ENCODE peak calls at places on chromosomes 3 and 15, in six cellular contexts. B is PC-9, A is cardiac muscle cell, O is tibial nerve, V is heart left ventricle, J is psoas muscle. C is an unnamed sample.

GRCh38 chr3:180199396-180199795 is 162.7 kb upstream of the PEX5L start:
- DNase-seq in O (no peak), J (no peak), B (no peak), A (no peak), V (no peak), C (no peak)

GRCh38 chr3:76212679-76213078 is 427.3 kb upstream of the ZNF717 start:
- DNase-seq in B (no peak), V (no peak), A (no peak), O (no peak), J (no peak), C (no peak)

GRCh38 chr15:63398456-63398855 is 16.8 kb upstream of the CA12 start:
- DNase-seq in A (no peak), B (no peak), V (no peak), J (no peak), O (no peak), C (no peak)

GRCh38 chr3:149657458-149657795 is 398 bp downstream of the WWTR1 start:
- DNase-seq in O (peak; percentile 72), J (peak; percentile 64), A (peak; percentile 82), V (peak; percentile 58), B (peak; percentile 61), C (peak; percentile 75)

GRCh38 chr3:15903164-15903563 is 105.4 kb upstream of the ANKRD28 start:
- DNase-seq in B (no peak), O (peak; percentile 79), A (no peak), J (peak; percentile 25), V (peak; percentile 18), C (peak; percentile 64)

GRCh38 chr15:64599226-64599625 is 138.8 kb downstream of the ZNF609 start:
- DNase-seq in J (no peak), A (no peak), O (no peak), V (no peak), B (no peak), C (no peak)

GRCh38 chr3:187319699-187320302 is 28.3 kb upstream of the MASP1 start:
- DNase-seq in A (peak; percentile 81), B (peak; percentile 64), O (peak; percentile 90), J (peak; percentile 50), V (peak; percentile 68), C (no peak)

GRCh38 chr3:148735597-148735996 is 37.9 kb downstream of the AGTR1 start:
- DNase-seq in A (no peak), O (no peak), B (no peak), J (no peak), V (no peak), C (no peak)

GRCh38 chr15:74123131-74123429 is 7.3 kb upstream of the ISLR2 start:
- DNase-seq in B (no peak), A (no peak), V (no peak), J (no peak), O (no peak), C (no peak)

GRCh38 chr3:193830791-193831191 is 237.8 kb downstream of the OPA1 start:
- DNase-seq in A (no peak), B (peak; percentile 82), V (no peak), O (no peak), J (no peak), C (peak; percentile 94)

GRCh38 chr3:112007641-112008040 is 8.9 kb downstream of the TAGLN3 start:
- DNase-seq in O (peak; percentile 32), B (no peak), V (no peak), A (peak; percentile 74), J (no peak), C (no peak)

GRCh38 chr3:5769825-5770224 is 582.3 kb downstream of the EDEM1 start:
- DNase-seq in J (no peak), B (no peak), V (no peak), A (no peak), O (no peak), C (no peak)

GRCh38 chr3:179297971-179298725 is 24.7 kb upstream of the ZNF639 start:
- DNase-seq in O (no peak), B (no peak), V (no peak), A (peak; percentile 59), J (no peak), C (no peak)

GRCh38 chr3:42161050-42161935 is 70.1 kb downstream of the TRAK1 start:
- DNase-seq in B (peak; percentile 47), O (no peak), V (no peak), J (no peak), A (peak; percentile 45), C (no peak)

GRCh38 chr3:133973249-133973980 is 56.3 kb downstream of the SLCO2A1 start:
- DNase-seq in O (no peak), B (no peak), V (no peak), A (no peak), J (no peak), C (no peak)

GRCh38 chr15:81133782-81134461 is at the start of gene CFAP161:
- DNase-seq in B (no peak), V (peak; percentile 76), J (peak; percentile 84), O (peak; percentile 36), A (peak; percentile 86), C (peak; percentile 37)

GRCh38 chr3:197007296-197007940 is 22.2 kb downstream of the MELTF start:
- DNase-seq in J (no peak), V (no peak), A (no peak), O (no peak), B (no peak), C (no peak)

GRCh38 chr15:50765202-50765967 is at the start of gene SPPL2A:
- DNase-seq in O (peak; percentile 63), J (peak; percentile 90), A (peak; percentile 96), V (peak; percentile 89), B (peak; percentile 43), C (peak; percentile 56)

GRCh38 chr15:69413822-69414701 is at the start of gene KIF23:
- DNase-seq in B (peak; percentile 89), A (peak; percentile 95), J (peak; percentile 88), O (peak; percentile 83), V (peak; percentile 84), C (peak; percentile 87)

GRCh38 chr3:80785475-80785874 is 976.0 kb downstream of the GBE1 start:
- DNase-seq in J (no peak), A (no peak), V (no peak), B (no peak), O (no peak), C (no peak)

GRCh38 chr15:58770857-58771620 is at the start of gene MINDY2:
- DNase-seq in B (peak; percentile 92), A (peak; percentile 100), V (peak; percentile 98), J (peak; percentile 98), O (peak; percentile 95), C (peak; percentile 97)
- TF ChIP-seq CTCF in B (no peak), A (peak; percentile 26), V (no peak), J (peak; percentile 18), O (peak; percentile 22), C (peak; percentile 25)

GRCh38 chr15:43214592-43215295 is 6.1 kb downstream of the EPB42 start:
- DNase-seq in B (no peak), A (no peak), O (no peak), V (no peak), J (no peak), C (no peak)

GRCh38 chr15:43215961-43216360 is 4.9 kb downstream of the EPB42 start:
- DNase-seq in B (peak; percentile 69), O (no peak), A (no peak), V (no peak), J (no peak), C (no peak)

GRCh38 chr15:43219929-43220886 is 610 bp downstream of the EPB42 start:
- DNase-seq in O (no peak), A (no peak), V (no peak), J (no peak), B (no peak), C (no peak)

GRCh38 chr15:43220991-43221403 is at the start of gene EPB42:
- DNase-seq in B (no peak), A (no peak), V (no peak), O (no peak), J (no peak), C (no peak)

DNA sequence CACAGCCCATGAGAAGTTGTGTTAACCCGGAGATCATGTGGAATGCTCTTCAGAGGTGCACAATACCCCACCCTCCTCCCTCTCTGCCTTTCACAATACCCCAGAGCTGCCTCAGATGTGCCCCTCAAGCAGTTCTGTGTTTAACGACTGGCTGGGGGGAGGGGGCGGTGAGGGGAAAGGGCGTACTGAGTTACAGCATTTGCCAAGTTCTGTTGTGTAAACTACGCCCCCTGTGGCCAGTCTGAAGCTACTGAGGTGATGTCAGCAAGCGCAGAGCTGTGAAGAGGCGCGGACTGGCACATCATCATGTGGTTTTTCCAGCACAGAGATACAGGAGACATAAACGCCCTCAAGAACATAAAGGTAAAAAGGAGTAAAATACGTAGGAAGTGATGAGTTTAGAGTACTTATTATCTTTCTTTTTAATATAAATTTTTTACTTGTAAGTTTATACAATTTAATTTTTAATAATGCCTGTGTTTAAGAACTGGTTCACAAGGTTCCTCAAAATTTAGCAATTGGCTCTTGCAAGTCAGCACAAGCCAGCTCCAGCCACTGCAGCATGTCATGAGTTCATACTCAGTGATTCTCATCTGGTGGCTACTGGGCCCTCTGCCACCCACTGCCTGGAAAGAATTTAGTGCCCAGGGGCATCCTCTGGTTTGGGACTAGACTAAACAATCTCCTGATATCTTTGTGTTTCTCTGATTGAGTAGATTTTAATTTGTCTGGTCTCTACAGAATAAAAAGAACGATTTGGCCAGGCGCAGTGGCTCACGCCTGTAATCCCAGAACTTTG is 1.7 kb downstream of the EPB42 start:
- DNase-seq in J (no peak), O (no peak), B (no peak), A (peak; percentile 21), V (no peak), C (peak; percentile 77)
- H3K27ac ChIP-seq in J (no peak overlapping the region), O (no peak overlapping the region), B (no peak overlapping the region), A (no peak overlapping the region), V (no peak overlapping the region), C (peak overlapping the region; percentile 57)

GRCh38 chr3:142226474-142226873 is 1.1 kb upstream of the GK5 start:
- DNase-seq in J (no peak), V (no peak), O (no peak), A (peak; percentile 41), B (no peak), C (no peak)
- TF ChIP-seq CTCF in J (no peak), V (no peak), O (no peak), A (peak; percentile 39), B (no peak), C (no peak)

DNA sequence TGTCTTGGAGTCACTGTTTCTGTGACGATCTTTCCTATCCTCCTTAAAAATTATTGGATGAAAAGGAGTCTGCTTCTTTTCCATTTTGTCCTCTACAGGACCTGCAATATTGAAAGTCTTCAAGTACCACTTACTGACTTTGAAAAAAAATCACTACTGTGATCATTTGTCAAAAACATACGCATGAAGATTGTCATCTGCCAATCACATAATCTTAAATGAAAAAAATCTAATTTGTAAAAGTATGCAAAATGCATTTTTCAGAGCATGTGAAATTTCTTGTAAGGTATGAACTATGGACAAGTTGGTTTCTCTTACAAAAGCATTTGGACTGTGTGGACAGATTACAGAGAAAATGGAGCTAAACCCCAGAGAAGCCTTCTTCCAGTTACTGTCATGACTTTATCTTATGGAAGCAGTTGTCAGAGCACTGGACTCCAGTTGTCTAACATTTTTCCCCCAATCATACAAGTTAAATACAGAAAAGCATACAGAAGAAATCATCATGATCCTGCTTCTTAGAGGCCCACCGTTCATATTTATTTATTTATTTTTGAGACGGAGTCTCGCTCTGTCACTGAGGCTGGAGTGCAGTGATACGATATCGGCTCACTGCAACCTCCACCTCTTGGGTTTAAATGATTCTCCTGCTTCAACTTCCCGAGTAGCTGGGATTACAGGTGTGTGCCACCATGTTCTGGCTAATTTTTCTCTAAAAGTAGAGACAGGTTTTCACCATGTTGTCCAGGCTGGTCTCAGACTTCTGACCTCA is 3.4 kb upstream of the PXK start:
- DNase-seq in J (no peak), B (no peak), O (no peak), V (no peak), A (no peak), C (no peak)
- H3K27ac ChIP-seq in J (no peak overlapping the region), B (no peak overlapping the region), O (no peak overlapping the region), V (no peak overlapping the region), A (no peak overlapping the region), C (no peak overlapping the region)